ENCODE peak calls at places on chromosomes 1 and 21, in seven cellular contexts. L is epithelial cell of esophagus; I is CD4-positive, CD25-positive, alpha-beta regulatory T cell; Z is cardiac muscle cell; Y is HS-27A; E is GM06990; J is activated effector memory CD4-positive, alpha-beta T cell treated with anti-CD3 and anti-CD28 coated beads, Interleukin-2, amount 50 U/mL, for 16 hours. F is an unnamed sample.

GRCh38 chr1:46517010-46517600 is 27.5 kb downstream of the DMBX1 start:
- DNase-seq in I (no peak), Y (no peak), E (no peak), Z (no peak), L (peak), J (no peak), F (no peak)

GRCh38 chr1:183029591-183030000 is 6.4 kb downstream of the LAMC1 start:
- DNase-seq in E (no peak), Z (peak), L (peak), I (no peak), Y (no peak), J (no peak), F (no peak)

GRCh38 chr1:7516892-7517291 is 254.2 kb upstream of the VAMP3 start:
- DNase-seq in Y (no peak), J (no peak), E (no peak), L (no peak), Z (no peak), I (no peak), F (no peak)

GRCh38 chr1:156221986-156222692 is 9.3 kb downstream of the PMF1 start:
- DNase-seq in E (no peak), I (no peak), Z (no peak), J (no peak), Y (no peak), L (no peak), F (no peak)

GRCh38 chr1:234661249-234661928 is 51.4 kb upstream of the IRF2BP2 start:
- DNase-seq in Z (no peak), I (no peak), E (no peak), L (peak), Y (no peak), J (no peak), F (no peak)

GRCh38 chr1:33055210-33055991 is 18.7 kb upstream of the AK2 start:
- DNase-seq in L (peak), E (peak), I (peak), J (peak), Z (peak), Y (peak), F (peak)

GRCh38 chr1:175322109-175322508 is 129.5 kb upstream of the KIAA0040 start:
- DNase-seq in I (no peak), L (no peak), Z (no peak), E (no peak), Y (no peak), J (no peak), F (no peak)

GRCh38 chr1:145991799-145992412 is 4.5 kb downstream of the TXNIP start:
- DNase-seq in I (peak), E (no peak), Y (no peak), L (peak), Z (no peak), J (peak), F (no peak)

GRCh38 chr1:34762474-34763141 is 3.1 kb downstream of the GJB4 start:
- DNase-seq in J (no peak), Y (no peak), I (no peak), Z (no peak), L (peak), E (no peak), F (no peak)

GRCh38 chr1:76763678-76764077 is 103.6 kb upstream of the ST6GALNAC5 start:
- DNase-seq in Z (peak), Y (no peak), E (no peak), I (no peak), J (no peak), L (no peak), F (no peak)

GRCh38 chr1:48043524-48043923 is 46.3 kb upstream of the TRABD2B start:
- DNase-seq in L (peak), Y (no peak), Z (no peak), I (no peak), J (no peak), E (no peak), F (no peak)

GRCh38 chr21:42463861-42464515 is 32.0 kb downstream of the RSPH1 start:
- DNase-seq in E (peak), L (peak), J (peak), I (peak), Y (peak), Z (peak), F (peak)

GRCh38 chr1:6273380-6273891 is 12.5 kb upstream of the GPR153 start:
- DNase-seq in Z (peak), L (peak), I (no peak), J (no peak), Y (no peak), E (no peak), F (no peak)

GRCh38 chr1:205183676-205184335 is 27.7 kb downstream of the DSTYK start:
- DNase-seq in L (no peak), J (no peak), Z (peak), Y (no peak), I (no peak), E (no peak), F (no peak)

GRCh38 chr1:52738863-52739406 is 12.7 kb downstream of the ZYG11B start:
- DNase-seq in J (no peak), Z (no peak), L (no peak), E (no peak), Y (no peak), I (no peak), F (no peak)

GRCh38 chr1:22694172-22694571 is 16.5 kb upstream of the EPHB2 start:
- DNase-seq in I (no peak), Y (no peak), L (no peak), J (no peak), Z (no peak), E (no peak), F (no peak)

GRCh38 chr1:198272492-198272891 is 115.7 kb downstream of the NEK7 start:
- DNase-seq in Y (no peak), L (no peak), I (no peak), J (no peak), E (no peak), Z (peak), F (no peak)

GRCh38 chr1:209805875-209806760 is at the start of gene IRF6:
- DNase-seq in E (peak), I (peak), J (peak), Z (peak), L (peak), Y (no peak), F (peak)

GRCh38 chr1:228980232-228980969 is 245.1 kb downstream of the RHOU start:
- DNase-seq in Z (no peak), J (peak), E (no peak), L (no peak), Y (no peak), I (no peak), F (no peak)

F was measured in cardiac septum.